ENCODE peak calls at places on chromosomes 12 and 14, in eight cellular contexts. I is psoas muscle; W is mucosa of descending colon; P is Peyer's patch; X is effector memory CD4-positive, alpha-beta T cell; Y is keratinocyte; L is RWPE2; E is upper lobe of right lung. M is an unnamed sample. For H3K36me3, the result is how much of the 10 kb centered on the place peaks cover.

GRCh38 chr12:12661086-12661485 is 34.9 kb downstream of the GPR19 start:
- DNase-seq in X (no peak), W (no peak), E (no peak), P (no peak), I (no peak), Y (no peak), L (no peak), M (no peak)

GRCh38 chr12:120705618-120706017 is 4.6 kb upstream of the UNC119B start:
- DNase-seq in I (no peak), E (peak), Y (no peak), P (no peak), W (no peak), X (no peak), L (no peak), M (no peak)

GRCh38 chr12:19026035-19026434 is 103.5 kb upstream of the PLEKHA5 start:
- DNase-seq in Y (no peak), E (no peak), L (no peak), X (no peak), W (no peak), P (no peak), I (no peak), M (no peak)

GRCh38 chr12:127170271-127171180 is 1096.4 kb upstream of the TMEM132C start:
- DNase-seq in L (no peak), W (no peak), Y (no peak), P (no peak), I (peak), X (no peak), E (no peak), M (no peak)

GRCh38 chr14:37834275-37834674 is 238.8 kb downstream of the TTC6 start:
- DNase-seq in X (no peak), L (no peak), E (no peak), I (no peak), W (no peak), P (no peak), Y (no peak), M (no peak)

GRCh38 chr12:52214421-52214802 is 18.6 kb upstream of the KRT7 start:
- DNase-seq in Y (no peak), L (peak), W (no peak), E (peak), X (no peak), P (no peak), I (no peak), M (no peak)

GRCh38 chr14:105384041-105384557 is 14.2 kb upstream of the TEX22 start:
- DNase-seq in Y (no peak), W (no peak), E (no peak), X (no peak), L (peak), P (no peak), I (no peak), M (no peak)

GRCh38 chr14:64937176-64937820 is 5.2 kb downstream of the GPX2 start:
- DNase-seq in X (no peak), I (no peak), P (no peak), W (peak), L (no peak), E (no peak), Y (no peak), M (peak)

GRCh38 chr14:80930836-80931389 is 10.6 kb downstream of the CEP128 start:
- DNase-seq in P (peak), L (no peak), W (peak), I (no peak), X (peak), E (no peak), Y (peak), M (no peak)

GRCh38 chr12:18148961-18149360 is 59.0 kb upstream of the RERGL start:
- DNase-seq in I (no peak), P (no peak), W (no peak), E (no peak), L (no peak), X (no peak), Y (no peak), M (no peak)

GRCh38 chr14:36065831-36066230 is 110.7 kb downstream of the PTCSC3 start:
- DNase-seq in E (no peak), W (no peak), P (no peak), X (no peak), L (no peak), Y (no peak), I (no peak), M (no peak)

GRCh38 chr14:34678306-34678705 is 36.1 kb downstream of the CFL2 start:
- DNase-seq in I (no peak), X (no peak), P (no peak), W (no peak), L (no peak), Y (no peak), E (no peak), M (no peak)

GRCh38 chr12:131617596-131618302 is 93.1 kb upstream of the SFSWAP start:
- DNase-seq in I (no peak), E (no peak), L (no peak), P (no peak), W (no peak), Y (no peak), X (no peak), M (no peak)

GRCh38 chr14:95314609-95315008 is 5.1 kb downstream of the CLMN start:
- DNase-seq in I (no peak), Y (no peak), E (no peak), X (no peak), L (peak), P (no peak), W (no peak), M (no peak)

GRCh38 chr12:82730832-82731497 is 44.3 kb downstream of the TMTC2 start:
- DNase-seq in P (no peak), W (no peak), Y (no peak), I (no peak), E (no peak), X (no peak), L (no peak), M (no peak)

GRCh38 chr14:88879016-88879415 is 54.6 kb downstream of the TTC8 start:
- DNase-seq in I (no peak), E (no peak), X (no peak), Y (no peak), P (no peak), W (no peak), L (no peak), M (no peak)

GRCh38 chr14:105168496-105168978 is at the start of gene JAG2:
- DNase-seq in P (peak), E (peak), Y (no peak), I (peak), X (peak), L (no peak), W (peak), M (peak)

GRCh38 chr12:2283910-2284309 is 231.1 kb downstream of the CACNA1C start:
- DNase-seq in L (no peak), E (peak), Y (no peak), P (peak), I (no peak), W (no peak), X (no peak), M (no peak)

GRCh38 chr14:45526715-45527549 is 273.9 kb upstream of the MIS18BP1 start:
- DNase-seq in W (peak), P (no peak), E (peak), I (no peak), Y (no peak), X (no peak), L (no peak), M (no peak)

GRCh38 chr12:104282109-104282508 is 21.4 kb upstream of the EID3 start:
- DNase-seq in P (no peak), I (no peak), E (no peak), W (no peak), Y (no peak), X (no peak), L (no peak), M (no peak)

GRCh38 chr12:47819902-47820630 is at the start of gene HDAC7:
- DNase-seq in Y (no peak), I (peak), L (no peak), X (peak), W (peak), P (peak), E (peak), M (peak)

GRCh38 chr12:53999596-54000104 is 311 bp upstream of the HOXC9 start:
- DNase-seq in E (peak), X (no peak), W (no peak), L (no peak), I (peak), P (peak), Y (no peak), M (no peak)

GRCh38 chr12:131390408-131391100 is 320.3 kb upstream of the SFSWAP start:
- DNase-seq in E (no peak), P (no peak), Y (no peak), I (no peak), L (no peak), W (peak), X (no peak), M (no peak)

GRCh38 chr12:57455374-57456144 is 452 bp downstream of the INHBE start:
- DNase-seq in P (no peak), W (no peak), Y (no peak), E (no peak), I (peak), L (no peak), X (no peak), M (no peak)

GRCh38 chr14:64234877-64235651 is 59.1 kb downstream of the ESR2 start:
- DNase-seq in Y (peak), X (no peak), I (peak), E (no peak), P (peak), L (no peak), W (no peak), M (no peak)

GRCh38 chr12:71938728-71939385 is at the start of gene TPH2:
- DNase-seq in I (peak), E (peak), W (peak), Y (no peak), P (peak), X (no peak), L (no peak), M (peak)

GRCh38 chr14:91354221-91354916 is 63.3 kb downstream of the CCDC88C start:
- DNase-seq in Y (no peak), L (no peak), E (no peak), P (no peak), W (no peak), I (peak), X (no peak), M (no peak)

GRCh38 chr12:5621329-5621728 is 189.4 kb downstream of the NTF3 start:
- DNase-seq in X (no peak), I (no peak), W (no peak), P (no peak), Y (no peak), L (no peak), E (no peak), M (no peak)

GRCh38 chr12:128810182-128811127 is 13.3 kb downstream of the SLC15A4 start:
- DNase-seq in P (peak), E (no peak), L (no peak), W (no peak), I (peak), Y (no peak), X (no peak), M (peak)

GRCh38 chr14:72822946-72823611 is 70.8 kb downstream of the DPF3 start:
- DNase-seq in Y (no peak), W (no peak), X (no peak), E (no peak), P (no peak), I (no peak), L (no peak), M (peak)

GRCh38 chr14:77682158-77682553 is 25.7 kb downstream of the ALKBH1 start:
- DNase-seq in E (no peak), X (no peak), W (no peak), P (no peak), I (no peak), L (no peak), Y (no peak), M (no peak)

GRCh38 chr12:85821759-85822158 is 14.4 kb downstream of the RASSF9 start:
- DNase-seq in L (no peak), W (no peak), E (no peak), I (no peak), P (no peak), X (no peak), Y (no peak), M (no peak)

GRCh38 chr14:96194262-96194656 is 10.4 kb upstream of the BDKRB2 start:
- DNase-seq in W (no peak), Y (no peak), E (no peak), P (no peak), I (no peak), X (no peak), L (no peak), M (no peak)

GRCh38 chr12:107318804-107319535 is 225.6 kb upstream of the CRY1 start:
- DNase-seq in X (no peak), E (no peak), I (peak), L (no peak), P (peak), W (peak), Y (no peak), M (no peak)

DNA sequence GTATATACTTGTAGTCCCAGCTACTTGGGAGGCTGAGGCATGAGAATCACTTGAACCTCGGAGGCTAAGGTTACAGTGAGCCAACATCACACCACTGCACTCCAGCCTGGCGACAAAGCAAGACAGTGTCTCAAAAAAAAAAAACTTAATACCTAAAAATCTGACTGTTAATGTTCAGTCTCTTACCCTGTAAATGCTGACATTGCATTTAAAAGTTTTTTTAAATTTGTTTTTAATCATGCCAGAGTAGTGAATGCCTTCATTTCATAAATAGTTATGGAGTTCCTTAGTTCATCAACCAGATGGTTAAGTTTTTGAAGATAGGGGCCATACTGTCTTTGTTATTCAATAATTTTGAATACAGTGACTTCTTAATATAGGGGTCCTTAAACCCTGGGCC is 21.2 kb downstream of the CAND1 start:
- DNase-seq in Y (no peak), I (no peak), P (no peak), L (no peak), X (no peak), W (no peak), E (no peak), M (no peak)
- H3K36me3 ChIP-seq in Y (under half), I (under half), P (under half), L (half or more), X (under half), W (under half), E (under half), M (under half)

GRCh38 chr12:55972906-55973597 is 826 bp upstream of the RAB5B start:
- DNase-seq in W (no peak), Y (no peak), X (no peak), I (no peak), E (no peak), P (peak), L (no peak), M (no peak)

GRCh38 chr12:55973598-55974307 is at the start of gene RAB5B:
- DNase-seq in X (peak), E (peak), L (peak), P (peak), I (peak), W (peak), Y (peak), M (peak)

GRCh38 chr12:55970775-55971174 is 3.1 kb upstream of the RAB5B start:
- DNase-seq in Y (no peak), W (no peak), P (no peak), E (no peak), I (no peak), X (no peak), L (no peak), M (no peak)

GRCh38 chr12:55974308-55974724 is 438 bp downstream of the RAB5B start:
- DNase-seq in P (peak), W (peak), I (no peak), L (no peak), X (no peak), E (peak), Y (no peak), M (no peak)

GRCh38 chr12:55972045-55972843 is 1.6 kb upstream of the RAB5B start:
- DNase-seq in W (no peak), L (no peak), E (no peak), Y (no peak), P (no peak), X (no peak), I (no peak), M (no peak)
- H3K36me3 ChIP-seq in W (under half), L (under half), E (under half), Y (under half), P (under half), X (under half), I (under half), M (under half)

GRCh38 chr14:76434220-76434619 is 58.3 kb downstream of the ESRRB start:
- DNase-seq in Y (no peak), W (no peak), P (no peak), E (no peak), X (no peak), L (no peak), I (no peak), M (no peak)
- H3K36me3 ChIP-seq in Y (under half), W (under half), P (under half), E (under half), X (under half), L (under half), I (under half), M (under half)

GRCh38 chr14:103001226-103001625 is 56.1 kb downstream of the CDC42BPB start:
- DNase-seq in P (no peak), E (no peak), Y (no peak), L (no peak), X (no peak), I (no peak), W (no peak), M (no peak)

GRCh38 chr14:103003351-103003615 is 54.1 kb downstream of the CDC42BPB start:
- DNase-seq in E (no peak), I (no peak), Y (no peak), X (no peak), P (no peak), L (no peak), W (no peak), M (no peak)

GRCh38 chr14:103002578-103003350 is 54.6 kb downstream of the CDC42BPB start:
- DNase-seq in X (no peak), E (no peak), W (no peak), P (no peak), L (no peak), Y (no peak), I (no peak), M (no peak)

GRCh38 chr14:103000291-103000921 is 56.9 kb downstream of the CDC42BPB start:
- DNase-seq in W (no peak), L (no peak), E (no peak), I (no peak), P (no peak), X (no peak), Y (no peak), M (no peak)

GRCh38 chr14:103001651-103002396 is 55.5 kb downstream of the CDC42BPB start:
- DNase-seq in Y (no peak), W (no peak), X (no peak), L (no peak), I (no peak), P (peak), E (no peak), M (no peak)
- H3K36me3 ChIP-seq in Y (under half), W (under half), X (under half), L (half or more), I (under half), P (under half), E (half or more), M (half or more)

GRCh38 chr14:103503296-103503695 is 19.3 kb downstream of the CKB start:
- DNase-seq in L (no peak), X (no peak), E (no peak), I (no peak), W (no peak), Y (no peak), P (peak), M (no peak)

GRCh38 chr14:103501041-103501870 is 21.4 kb downstream of the CKB start:
- DNase-seq in P (peak), L (no peak), I (no peak), X (no peak), E (no peak), W (no peak), Y (no peak), M (no peak)

GRCh38 chr14:103502877-103503276 is 19.8 kb downstream of the CKB start:
- DNase-seq in W (no peak), P (peak), X (no peak), E (no peak), I (no peak), Y (no peak), L (no peak), M (no peak)

GRCh38 chr14:103500148-103500990 is 22.3 kb downstream of the CKB start:
- DNase-seq in L (no peak), Y (no peak), W (peak), X (peak), E (peak), I (peak), P (peak), M (peak)

DNA sequence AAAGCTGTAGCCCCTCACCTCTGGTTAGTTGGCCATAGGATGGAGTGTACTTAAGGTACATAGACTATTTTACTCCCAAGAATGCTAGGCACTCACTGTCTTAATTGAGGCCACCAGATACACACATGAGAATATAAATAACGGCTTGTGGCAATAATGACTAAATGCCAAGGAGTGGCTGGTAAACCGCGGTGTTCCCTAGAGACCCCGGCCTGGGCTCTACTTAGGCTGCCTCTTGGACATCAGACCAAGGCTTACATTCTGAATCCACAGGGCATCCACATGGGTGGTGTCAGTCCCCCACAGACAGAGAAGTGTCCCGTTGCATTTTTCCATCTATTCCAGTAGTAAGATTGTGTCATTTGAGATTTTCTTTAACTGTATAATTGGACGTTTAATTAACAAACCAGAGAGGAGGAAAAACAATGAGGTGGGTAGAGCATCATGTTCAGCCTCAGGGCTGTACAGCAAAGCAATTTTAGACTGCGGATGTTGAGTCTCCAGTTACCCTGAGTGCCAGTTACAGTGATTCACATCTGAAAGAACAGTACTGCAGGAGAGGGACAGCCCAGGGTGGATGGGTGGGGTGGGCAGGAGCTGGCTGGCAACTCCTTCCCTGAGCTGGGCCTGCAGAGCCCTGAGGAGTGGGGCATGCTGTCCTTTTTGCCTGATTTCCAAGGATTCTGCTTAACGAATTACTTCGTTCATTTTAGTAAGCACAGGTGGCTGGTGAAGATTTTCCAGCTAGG is 20.5 kb downstream of the CKB start:
- DNase-seq in P (peak), X (no peak), L (no peak), E (no peak), W (no peak), I (no peak), Y (no peak), M (no peak)
- H3K36me3 ChIP-seq in P (under half), X (under half), L (half or more), E (half or more), W (under half), I (under half), Y (half or more), M (half or more)

M was measured in left ventricle myocardium inferior.